ENCODE peak calls at places on chromosomes 2 and 18, in five cellular contexts. H, Z, O, D and K are unnamed samples.

GRCh38 chr2:161158882-161159281 is 1.3 kb upstream of the TANK start:
- DNase-seq in H (no peak), Z (no peak), O (no peak), D (no peak), K (no peak)

GRCh38 chr2:106537047-106537446 is 49.9 kb downstream of the CD8B2 start:
- DNase-seq in H (no peak), Z (no peak), O (no peak), D (peak), K (peak)

GRCh38 chr2:37500031-37500430 is 155.6 kb downstream of the QPCT start:
- DNase-seq in H (no peak), Z (no peak), O (no peak), D (no peak), K (no peak)

GRCh38 chr2:121831841-121832240 is 76.4 kb downstream of the TSN start:
- DNase-seq in H (no peak), Z (no peak), O (no peak), D (peak), K (no peak)

GRCh38 chr18:28120811-28121210 is 56.1 kb downstream of the CDH2 start:
- DNase-seq in H (no peak), Z (no peak), O (no peak), D (no peak), K (no peak)

GRCh38 chr2:40470817-40471809 is 19.2 kb upstream of the SLC8A1 start:
- DNase-seq in H (no peak), Z (no peak), O (no peak), D (no peak), K (no peak)

GRCh38 chr18:22324191-22325131 is 93.3 kb downstream of the CTAGE1 start:
- DNase-seq in H (peak), Z (no peak), O (no peak), D (peak), K (no peak)

GRCh38 chr2:122179492-122180070 is 424.1 kb downstream of the TSN start:
- DNase-seq in H (no peak), Z (no peak), O (no peak), D (no peak), K (no peak)

GRCh38 chr2:67561411-67561965 is 164.4 kb downstream of the ETAA1 start:
- DNase-seq in H (no peak), Z (peak), O (no peak), D (peak), K (no peak)

GRCh38 chr2:42748846-42749245 is 15.1 kb downstream of the OXER1 start:
- DNase-seq in H (no peak), Z (no peak), O (no peak), D (no peak), K (no peak)

GRCh38 chr18:42274488-42275137 is 319.6 kb downstream of the PIK3C3 start:
- DNase-seq in H (no peak), Z (no peak), O (no peak), D (no peak), K (no peak)

GRCh38 chr2:232260075-232260474 is 118.5 kb upstream of the ALPP start:
- DNase-seq in H (no peak), Z (no peak), O (no peak), D (no peak), K (no peak)

GRCh38 chr18:6650063-6650462 is 79.5 kb upstream of the ARHGAP28 start:
- DNase-seq in H (no peak), Z (no peak), O (peak), D (no peak), K (no peak)

GRCh38 chr2:71882949-71883472 is 264.7 kb downstream of the CYP26B1 start:
- DNase-seq in H (peak), Z (no peak), O (no peak), D (peak), K (peak)

GRCh38 chr2:123040506-123040905 is 984.6 kb upstream of the CNTNAP5 start:
- DNase-seq in H (no peak), Z (no peak), O (no peak), D (no peak), K (no peak)

GRCh38 chr2:174699993-174700766 is 64.1 kb downstream of the CHRNA1 start:
- DNase-seq in H (no peak), Z (no peak), O (peak), D (no peak), K (no peak)

GRCh38 chr18:60246606-60247005 is 126.0 kb downstream of the MC4R start:
- DNase-seq in H (no peak), Z (no peak), O (no peak), D (no peak), K (no peak)

GRCh38 chr18:35680139-35680551 is 98.6 kb downstream of the GALNT1 start:
- DNase-seq in H (no peak), Z (peak), O (no peak), D (no peak), K (no peak)

GRCh38 chr18:77127769-77128671 is 4.6 kb downstream of the MBP start:
- DNase-seq in H (peak), Z (no peak), O (peak), D (peak), K (no peak)

GRCh38 chr2:44398243-44398897 is 36.6 kb downstream of the CAMKMT start:
- DNase-seq in H (no peak), Z (no peak), O (no peak), D (no peak), K (no peak)

GRCh38 chr2:215435261-215435808 is 533 bp downstream of the FN1 start:
- DNase-seq in H (peak), Z (no peak), O (peak), D (no peak), K (no peak)

GRCh38 chr2:157932480-157933205 is 56.5 kb upstream of the ACVR1 start:
- DNase-seq in H (no peak), Z (no peak), O (peak), D (no peak), K (no peak)

GRCh38 chr2:165847001-165847400 is 53.0 kb upstream of the GALNT3 start:
- DNase-seq in H (no peak), Z (no peak), O (no peak), D (no peak), K (no peak)

GRCh38 chr2:176854062-176854461 is 358.5 kb upstream of the HNRNPA3 start:
- DNase-seq in H (no peak), Z (no peak), O (no peak), D (no peak), K (no peak)

GRCh38 chr2:34486945-34487344 is 887.8 kb upstream of the FAM98A start:
- DNase-seq in H (no peak), Z (no peak), O (no peak), D (no peak), K (no peak)

GRCh38 chr2:217147751-217148318 is 288.0 kb upstream of the TNP1 start:
- DNase-seq in H (no peak), Z (no peak), O (no peak), D (no peak), K (no peak)

GRCh38 chr2:154832711-154833110 is 134.2 kb downstream of the KCNJ3 start:
- DNase-seq in H (no peak), Z (no peak), O (no peak), D (no peak), K (no peak)

GRCh38 chr2:202627042-202627441 is 7.7 kb upstream of the FAM117B start:
- DNase-seq in H (no peak), Z (no peak), O (no peak), D (no peak), K (no peak)